ENCODE peak calls at places on chromosomes 5 and 9, in seven cellular contexts. M is pancreas, R is esophagus squamous epithelium, C is fibroblast of lung, G is ovary, B is suprapubic skin, O is transverse colon. T is an unnamed sample. For H3K27me3, the result is how much of the 10 kb centered on the place peaks cover.

GRCh38 chr9:134066546-134066922 is 1.3 kb downstream of the BRD3 start:
- DNase-seq in O (no peak), B (no peak), C (peak), M (no peak), R (no peak), G (peak), T (no peak)

GRCh38 chr9:71263451-71263850 is 142.0 kb upstream of the TRPM3 start:
- DNase-seq in O (no peak), M (no peak), G (no peak), R (no peak), C (no peak), B (no peak), T (no peak)

GRCh38 chr5:44835693-44836092 is 26.9 kb downstream of the MRPS30 start:
- DNase-seq in O (no peak), C (no peak), R (no peak), G (no peak), B (no peak), M (no peak), T (no peak)

GRCh38 chr5:135031146-135031812 is 2.7 kb downstream of the PITX1 start:
- DNase-seq in B (no peak), G (no peak), M (no peak), O (no peak), C (no peak), R (no peak), T (peak)

GRCh38 chr5:135825373-135826220 is 8.9 kb upstream of the SLC25A48 start:
- DNase-seq in C (no peak), G (no peak), R (no peak), O (no peak), B (no peak), M (no peak), T (no peak)

GRCh38 chr5:40307076-40307475 is 372.6 kb upstream of the PTGER4 start:
- DNase-seq in G (no peak), R (no peak), C (no peak), M (no peak), B (no peak), O (no peak), T (no peak)

GRCh38 chr5:149795360-149795759 is 65.2 kb downstream of the PPARGC1B start:
- DNase-seq in B (no peak), M (no peak), O (no peak), C (no peak), G (no peak), R (no peak), T (no peak)

GRCh38 chr9:22454021-22454420 is 7.4 kb downstream of the DMRTA1 start:
- DNase-seq in R (no peak), G (no peak), B (no peak), M (no peak), O (no peak), C (peak), T (no peak)

GRCh38 chr5:149445739-149446369 is 66.8 kb upstream of the IL17B start:
- DNase-seq in G (no peak), C (peak), M (no peak), O (no peak), R (no peak), B (no peak), T (no peak)

GRCh38 chr9:32550609-32551490 is 1.3 kb upstream of the SMIM27 start:
- DNase-seq in M (peak), B (peak), O (peak), C (peak), R (peak), G (peak), T (peak)

GRCh38 chr9:32554107-32554506 is 1.7 kb upstream of the TOPORS start:
- DNase-seq in R (no peak), C (no peak), B (no peak), O (no peak), M (no peak), G (no peak), T (no peak)

GRCh38 chr9:32551491-32552049 is 557 bp upstream of the SMIM27 start:
- DNase-seq in B (no peak), R (no peak), G (peak), M (peak), C (peak), O (peak), T (no peak)

GRCh38 chr9:32552172-32552872 is at the start of the genes SMIM27 and TOPORS:
- DNase-seq in C (peak), G (peak), O (peak), B (peak), R (peak), M (peak), T (peak)

DNA sequence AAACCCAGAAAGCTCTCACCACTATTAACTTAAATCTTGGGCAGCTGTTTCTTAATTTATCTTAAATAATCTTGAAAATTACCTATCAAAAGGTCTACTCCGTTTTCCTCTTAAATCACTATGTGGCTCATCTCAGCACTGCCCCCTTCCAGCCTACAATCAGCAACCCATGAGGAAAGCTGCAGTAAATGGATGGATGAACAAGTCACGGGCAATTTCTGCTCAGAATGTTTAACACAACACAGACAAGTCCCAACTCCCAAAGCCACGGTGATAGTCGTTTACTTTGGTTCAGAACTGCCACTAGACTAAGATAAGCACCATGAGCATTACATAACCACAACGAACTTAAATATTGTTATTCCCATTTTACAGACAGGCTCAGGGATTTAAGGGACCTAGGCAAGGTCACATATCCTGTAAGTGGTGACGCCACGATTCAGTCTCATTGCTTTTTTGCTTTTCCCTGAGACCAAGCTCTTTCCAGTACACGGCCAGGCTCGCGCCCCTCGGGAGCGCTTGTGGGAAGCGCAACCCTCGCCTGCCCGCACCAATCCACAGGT is 2.0 kb upstream of the SMIM27 start:
- DNase-seq in C (peak), R (no peak), B (no peak), G (no peak), O (no peak), M (no peak), T (no peak)
- TF ChIP-seq CTCF in C (peak), R (no peak), B (no peak), G (no peak), O (no peak), M (no peak), T (no peak)

GRCh38 chr5:139898981-139899380 is 103.4 kb downstream of the PSD2 start:
- DNase-seq in O (no peak), R (no peak), G (no peak), B (peak), M (no peak), C (no peak), T (no peak)

GRCh38 chr5:139900546-139901250 is 105.1 kb downstream of the PSD2 start:
- DNase-seq in B (peak), G (no peak), R (no peak), O (no peak), C (no peak), M (no peak), T (no peak)

GRCh38 chr5:139903450-139903804 is 107.8 kb downstream of the PSD2 start:
- DNase-seq in C (no peak), G (no peak), O (no peak), B (no peak), R (no peak), M (no peak), T (no peak)

GRCh38 chr5:139901971-139902370 is 106.4 kb downstream of the PSD2 start:
- DNase-seq in C (no peak), G (no peak), O (no peak), M (no peak), R (no peak), B (peak), T (no peak)

DNA sequence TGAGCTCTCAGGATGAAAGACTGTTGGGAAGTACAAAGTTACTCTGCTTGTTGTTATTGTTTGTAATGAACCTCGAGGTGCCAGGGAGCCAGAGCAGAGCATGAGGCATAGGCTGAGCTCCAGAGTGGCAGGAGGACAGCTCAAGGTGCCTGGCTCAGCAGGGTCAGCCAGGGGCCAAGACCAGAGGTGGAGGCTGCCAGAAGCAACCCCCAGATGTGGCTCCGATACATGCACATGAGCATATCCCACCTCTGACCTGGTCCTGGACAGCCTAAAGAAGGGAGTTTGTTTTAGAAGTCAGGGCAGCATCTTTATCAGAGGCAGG is 105.6 kb downstream of the PSD2 start:
- DNase-seq in G (no peak), R (no peak), M (no peak), O (no peak), B (peak), C (no peak), T (no peak)
- H3K27me3 ChIP-seq in G (under half), R (under half), M (under half), O (half or more), B (under half), C (under half), T (under half)

GRCh38 chr9:114250648-114251047 is 72.2 kb upstream of the ORM1 start:
- DNase-seq in R (no peak), B (no peak), C (no peak), O (no peak), M (no peak), G (no peak), T (no peak)
- TF ChIP-seq CTCF in R (no peak), B (no peak), C (no peak), O (no peak), M (no peak), G (no peak), T (no peak)

GRCh38 chr9:135717410-135717809 is 15.4 kb downstream of the KCNT1 start:
- DNase-seq in B (no peak), O (no peak), R (no peak), M (no peak), G (no peak), C (no peak), T (no peak)

GRCh38 chr9:135714242-135715055 is 12.5 kb downstream of the KCNT1 start:
- DNase-seq in O (no peak), R (no peak), B (no peak), M (no peak), G (peak), C (no peak), T (no peak)

GRCh38 chr9:135712571-135713295 is 10.7 kb downstream of the KCNT1 start:
- DNase-seq in C (no peak), O (no peak), M (no peak), B (no peak), G (peak), R (no peak), T (no peak)

GRCh38 chr9:135716045-135716444 is 14.1 kb downstream of the KCNT1 start:
- DNase-seq in G (no peak), C (no peak), B (no peak), O (no peak), M (no peak), R (no peak), T (no peak)

GRCh38 chr9:135715056-135715595 is 13.1 kb downstream of the KCNT1 start:
- DNase-seq in B (no peak), R (no peak), M (no peak), C (no peak), G (no peak), O (no peak), T (no peak)
- H3K27me3 ChIP-seq in B (half or more), R (under half), M (under half), C (under half), G (under half), O (half or more), T (half or more)

GRCh38 chr5:108748354-108749129 is 845 bp downstream of the FER start:
- DNase-seq in O (peak), G (peak), R (peak), M (peak), B (peak), C (peak), T (peak)

GRCh38 chr5:108753331-108753730 is 5.6 kb downstream of the FER start:
- DNase-seq in O (no peak), C (peak), M (no peak), G (no peak), R (no peak), B (no peak), T (no peak)

GRCh38 chr5:108747111-108748009 is at the start of gene FER:
- DNase-seq in O (no peak), B (no peak), C (peak), M (peak), G (no peak), R (no peak), T (no peak)

GRCh38 chr5:108748010-108748353 is 285 bp downstream of the FER start:
- DNase-seq in C (no peak), M (no peak), G (no peak), R (no peak), B (no peak), O (no peak), T (no peak)

DNA sequence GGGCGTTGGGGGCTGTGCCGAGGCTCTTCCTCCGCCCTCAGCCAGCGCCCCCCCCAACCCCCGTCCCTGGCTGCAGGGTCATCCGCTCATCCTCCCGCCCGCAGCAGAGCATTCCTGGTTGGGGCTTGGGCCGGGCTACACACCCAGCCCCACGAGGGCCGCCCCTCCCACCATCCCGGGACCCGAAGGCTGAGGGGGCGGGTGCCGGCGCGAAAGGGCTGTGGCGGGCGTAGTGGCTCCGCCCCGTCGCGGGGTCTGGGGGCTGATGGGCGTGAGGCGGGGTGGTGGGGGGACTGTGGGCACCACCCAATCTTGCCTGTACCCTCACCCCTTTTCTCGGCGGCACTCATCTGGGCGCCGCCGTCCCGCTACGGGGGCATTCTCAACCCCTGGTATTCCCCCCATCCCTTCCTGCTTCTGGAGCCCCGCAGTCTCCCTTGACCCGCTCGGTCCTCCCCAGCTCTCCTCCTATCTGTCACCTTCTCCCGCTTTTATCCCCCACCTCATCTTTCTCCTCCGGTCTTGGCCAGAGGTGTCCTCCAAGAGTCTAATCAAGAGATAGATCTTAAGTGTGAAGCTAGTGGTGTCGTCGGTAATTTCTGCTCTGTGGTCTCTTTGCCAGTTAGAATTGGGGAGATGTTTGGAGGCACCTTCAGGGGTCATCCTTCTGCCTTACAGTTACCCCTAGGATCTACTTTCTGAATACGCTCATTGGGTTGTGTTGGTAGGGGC is 1.6 kb downstream of the FER start:
- DNase-seq in G (no peak), M (no peak), R (no peak), O (no peak), B (no peak), C (peak), T (no peak)
- TF ChIP-seq CTCF in G (no peak), M (peak), R (no peak), O (no peak), B (no peak), C (no peak), T (no peak)

GRCh38 chr9:132155514-132155913 is 6.3 kb upstream of the NTNG2 start:
- DNase-seq in M (no peak), G (no peak), B (no peak), O (no peak), R (no peak), C (no peak), T (no peak)
- H3K27me3 ChIP-seq in M (under half), G (under half), B (half or more), O (half or more), R (under half), C (under half), T (half or more)

T was measured in left ventricle myocardium inferior.